ENCODE peak calls at places on chromosomes 7 and 10, in four cellular contexts. W, Z, D and E are unnamed samples.
A peak's percentile ranks its signal among the peaks of the same experiment; 100 is the strongest.

GRCh38 chr10:76883596-76883995 is 754.0 kb downstream of the KCNMA1 start:
- DNase-seq in W (no peak), Z (no peak), D (no peak), E (no peak)

GRCh38 chr10:36666451-36666850 is 458.9 kb upstream of the ANKRD30A start:
- DNase-seq in W (no peak), Z (no peak), D (no peak), E (no peak)

GRCh38 chr10:6151087-6151977 is 51.4 kb upstream of the PFKFB3 start:
- DNase-seq in W (no peak), Z (peak; percentile 86), D (peak; percentile 68), E (no peak)

GRCh38 chr7:55838595-55838994 is 24.0 kb downstream of the SEPTIN14 start:
- DNase-seq in W (no peak), Z (no peak), D (no peak), E (no peak)

GRCh38 chr7:122515404-122515803 is 183.5 kb downstream of the RNF133 start:
- DNase-seq in W (no peak), Z (no peak), D (no peak), E (no peak)

GRCh38 chr7:107069457-107069856 is 25.0 kb downstream of the PRKAR2B start:
- DNase-seq in W (no peak), Z (no peak), D (no peak), E (no peak)

GRCh38 chr7:1300636-1301035 is 68.0 kb downstream of the UNCX start:
- DNase-seq in W (no peak), Z (no peak), D (no peak), E (no peak)

GRCh38 chr10:13046861-13047528 is 45.5 kb upstream of the CCDC3 start:
- DNase-seq in W (no peak), Z (no peak), D (no peak), E (no peak)

GRCh38 chr10:133241501-133242205 is 4.0 kb downstream of the VENTX start:
- DNase-seq in W (no peak), Z (no peak), D (no peak), E (no peak)

GRCh38 chr7:5448378-5449042 is 24.9 kb upstream of the TNRC18 start:
- DNase-seq in W (no peak), Z (no peak), D (no peak), E (no peak)

GRCh38 chr10:50497758-50498157 is 126.0 kb downstream of the SGMS1 start:
- DNase-seq in W (no peak), Z (no peak), D (no peak), E (no peak)

GRCh38 chr10:128927389-128927788 is 539.7 kb upstream of the MGMT start:
- DNase-seq in W (no peak), Z (no peak), D (no peak), E (no peak)

GRCh38 chr10:110698782-110699201 is 54.7 kb downstream of the RBM20 start:
- DNase-seq in W (no peak), Z (no peak), D (no peak), E (no peak)

GRCh38 chr10:88642991-88643390 is 21.3 kb upstream of the LIPF start:
- DNase-seq in W (no peak), Z (no peak), D (no peak), E (no peak)

GRCh38 chr7:113963356-113963755 is 44.5 kb upstream of the PPP1R3A start:
- DNase-seq in W (no peak), Z (no peak), D (no peak), E (no peak)

GRCh38 chr7:23594879-23595604 is 2.1 kb upstream of the CCDC126 start:
- DNase-seq in W (no peak), Z (no peak), D (no peak), E (no peak)

GRCh38 chr7:143354965-143355364 is 7.5 kb downstream of the FAM131B start:
- DNase-seq in W (no peak), Z (no peak), D (no peak), E (no peak)

GRCh38 chr7:57344957-57345356 is 105.0 kb upstream of the ZNF716 start:
- DNase-seq in W (no peak), Z (no peak), D (no peak), E (no peak)

GRCh38 chr7:129122086-129122750 is 22.3 kb upstream of the TSPAN33 start:
- DNase-seq in W (no peak), Z (no peak), D (no peak), E (no peak)

GRCh38 chr7:91137447-91137846 is 126.8 kb upstream of the FZD1 start:
- DNase-seq in W (no peak), Z (no peak), D (no peak), E (no peak)

GRCh38 chr10:8596929-8597472 is 542.5 kb downstream of the GATA3 start:
- DNase-seq in W (no peak), Z (no peak), D (no peak), E (no peak)

GRCh38 chr10:114632869-114633715 is 25.0 kb downstream of the ABLIM1 start:
- DNase-seq in W (no peak), Z (peak; percentile 80), D (peak; percentile 42), E (no peak)

GRCh38 chr10:91350651-91351081 is 59.5 kb upstream of the HECTD2 start:
- DNase-seq in W (no peak), Z (no peak), D (no peak), E (no peak)

GRCh38 chr7:90945104-90945752 is 319.0 kb upstream of the FZD1 start:
- DNase-seq in W (no peak), Z (no peak), D (no peak), E (no peak)

GRCh38 chr10:7998831-7999230 is 55.7 kb upstream of the GATA3 start:
- DNase-seq in W (no peak), Z (no peak), D (no peak), E (no peak)

GRCh38 chr10:60271319-60272040 is 118.2 kb downstream of the ANK3 start:
- DNase-seq in W (no peak), Z (no peak), D (no peak), E (no peak)

GRCh38 chr10:416091-416515 is 273.4 kb downstream of the DIP2C start:
- DNase-seq in W (no peak), Z (no peak), D (no peak), E (no peak)

GRCh38 chr7:142380064-142380463 is 122.2 kb upstream of the PRSS58 start:
- DNase-seq in W (no peak), Z (no peak), D (no peak), E (no peak)

GRCh38 chr10:30330512-30331168 is 18.4 kb downstream of the MTPAP start:
- DNase-seq in W (no peak), Z (no peak), D (no peak), E (no peak)

GRCh38 chr10:93413252-93413689 is 68.9 kb downstream of the MYOF start:
- DNase-seq in W (no peak), Z (no peak), D (no peak), E (no peak)

GRCh38 chr10:71666607-71667373 is 52.8 kb downstream of the C10orf105 start:
- DNase-seq in W (no peak), Z (no peak), D (no peak), E (no peak)

GRCh38 chr10:78630944-78631838 is 437.6 kb upstream of the ZMIZ1 start:
- DNase-seq in W (no peak), Z (no peak), D (no peak), E (no peak)

GRCh38 chr7:33485746-33486491 is 356.6 kb downstream of the BBS9 start:
- DNase-seq in W (no peak), Z (no peak), D (no peak), E (no peak)

GRCh38 chr7:77888998-77889397 is 90.4 kb downstream of the PHTF2 start:
- DNase-seq in W (no peak), Z (no peak), D (no peak), E (no peak)

GRCh38 chr7:129308047-129308446 is 83.2 kb downstream of the AHCYL2 start:
- DNase-seq in W (no peak), Z (no peak), D (no peak), E (no peak)

GRCh38 chr10:124341768-124342135 is 77.0 kb downstream of the OAT start:
- DNase-seq in W (no peak), Z (peak; percentile 60), D (no peak), E (no peak)

GRCh38 chr7:135976312-135977019 is 693 bp downstream of the MTPN start:
- DNase-seq in W (no peak), Z (no peak), D (no peak), E (no peak)

GRCh38 chr7:81600608-81601007 is 169.2 kb downstream of the HGF start:
- DNase-seq in W (no peak), Z (no peak), D (no peak), E (no peak)